ENCODE peak calls at places on chromosomes 12 and 14, in four cellular contexts. One of them, this sample, is unnamed.
A peak's percentile ranks its signal among the peaks of the same experiment; 100 is the strongest.

GRCh38 chr14:105419305-105420091 is at the start of gene MTA1:
- DNase-seq in OCI-LY7: peak; percentile 68
- DNase-seq in GM23248: peak; percentile 74
- DNase-seq in IMR-90: peak; percentile 8
- DNase-seq in this sample: peak; percentile 37

GRCh38 chr14:105838107-105838506 is 311.7 kb downstream of the TMEM121 start:
- DNase-seq in OCI-LY7: no peak
- DNase-seq in IMR-90: no peak
- DNase-seq in GM23248: no peak
- DNase-seq in this sample: no peak

GRCh38 chr12:106581543-106582263 is 1.1 kb upstream of the RFX4 start:
- DNase-seq in OCI-LY7: no peak
- DNase-seq in GM23248: peak; percentile 50
- DNase-seq in IMR-90: no peak
- DNase-seq in this sample: no peak

GRCh38 chr12:49369723-49370145 is 2.5 kb downstream of the SPATS2 start:
- DNase-seq in GM23248: peak; percentile 68
- DNase-seq in OCI-LY7: peak; percentile 59
- DNase-seq in IMR-90: peak; percentile 54
- DNase-seq in this sample: peak; percentile 61

GRCh38 chr12:20212658-20213387 is 155.5 kb upstream of the PDE3A start:
- DNase-seq in GM23248: peak; percentile 100
- DNase-seq in IMR-90: peak; percentile 98
- DNase-seq in OCI-LY7: no peak
- DNase-seq in this sample: peak; percentile 84

GRCh38 chr12:88934163-88934747 is 354.0 kb upstream of the KITLG start:
- DNase-seq in OCI-LY7: no peak
- DNase-seq in GM23248: peak; percentile 78
- DNase-seq in IMR-90: peak; percentile 57
- DNase-seq in this sample: peak; percentile 78

GRCh38 chr12:4589941-4590340 is 27.9 kb downstream of the DYRK4 start:
- DNase-seq in GM23248: peak; percentile 17
- DNase-seq in IMR-90: peak; percentile 3
- DNase-seq in OCI-LY7: no peak
- DNase-seq in this sample: no peak

GRCh38 chr14:92471919-92472318 is 41.7 kb upstream of the RIN3 start:
- DNase-seq in OCI-LY7: no peak
- DNase-seq in IMR-90: peak; percentile 93
- DNase-seq in GM23248: peak; percentile 69
- DNase-seq in this sample: peak; percentile 80

GRCh38 chr12:53097207-53097563 is 282 bp upstream of the IGFBP6 start:
- DNase-seq in OCI-LY7: no peak
- DNase-seq in IMR-90: peak; percentile 35
- DNase-seq in GM23248: peak; percentile 64
- DNase-seq in this sample: no peak

GRCh38 chr14:33127531-33127930 is 188.9 kb downstream of the NPAS3 start:
- DNase-seq in GM23248: peak; percentile 18
- DNase-seq in OCI-LY7: no peak
- DNase-seq in IMR-90: no peak
- DNase-seq in this sample: peak; percentile 56

GRCh38 chr12:122471324-122472226 is 29.2 kb downstream of the ZCCHC8 start:
- DNase-seq in GM23248: peak; percentile 82
- DNase-seq in OCI-LY7: peak; percentile 68
- DNase-seq in IMR-90: peak; percentile 84
- DNase-seq in this sample: peak; percentile 85

GRCh38 chr14:24130717-24131548 is 474 bp downstream of the FITM1 start:
- DNase-seq in OCI-LY7: no peak
- DNase-seq in IMR-90: no peak
- DNase-seq in GM23248: no peak
- DNase-seq in this sample: no peak

GRCh38 chr12:106942775-106943174 is 12.9 kb upstream of the TMEM263 start:
- DNase-seq in GM23248: no peak
- DNase-seq in IMR-90: no peak
- DNase-seq in OCI-LY7: no peak
- DNase-seq in this sample: no peak

GRCh38 chr14:23432946-23433345 is 2.5 kb downstream of the MYH7 start:
- DNase-seq in OCI-LY7: no peak
- DNase-seq in IMR-90: no peak
- DNase-seq in GM23248: no peak
- DNase-seq in this sample: no peak

GRCh38 chr12:108666326-108666995 is 32.8 kb upstream of the SELPLG start:
- DNase-seq in GM23248: peak; percentile 86
- DNase-seq in IMR-90: peak; percentile 51
- DNase-seq in OCI-LY7: no peak
- DNase-seq in this sample: no peak

GRCh38 chr12:50925920-50926319 is 26.4 kb upstream of the HIGD1C start:
- DNase-seq in GM23248: no peak
- DNase-seq in OCI-LY7: no peak
- DNase-seq in IMR-90: no peak
- DNase-seq in this sample: no peak

GRCh38 chr12:50926415-50926814 is 25.9 kb upstream of the HIGD1C start:
- DNase-seq in OCI-LY7: peak; percentile 22
- DNase-seq in IMR-90: no peak
- DNase-seq in GM23248: no peak
- DNase-seq in this sample: no peak

GRCh38 chr12:50924439-50925341 is 27.7 kb upstream of the HIGD1C start:
- DNase-seq in IMR-90: peak; percentile 86
- DNase-seq in GM23248: peak; percentile 81
- DNase-seq in OCI-LY7: peak; percentile 96
- DNase-seq in this sample: peak; percentile 78

GRCh38 chr12:50924131-50924438 is 28.3 kb upstream of the HIGD1C start:
- DNase-seq in OCI-LY7: no peak
- DNase-seq in GM23248: no peak
- DNase-seq in IMR-90: no peak
- DNase-seq in this sample: peak; percentile 6

DNA sequence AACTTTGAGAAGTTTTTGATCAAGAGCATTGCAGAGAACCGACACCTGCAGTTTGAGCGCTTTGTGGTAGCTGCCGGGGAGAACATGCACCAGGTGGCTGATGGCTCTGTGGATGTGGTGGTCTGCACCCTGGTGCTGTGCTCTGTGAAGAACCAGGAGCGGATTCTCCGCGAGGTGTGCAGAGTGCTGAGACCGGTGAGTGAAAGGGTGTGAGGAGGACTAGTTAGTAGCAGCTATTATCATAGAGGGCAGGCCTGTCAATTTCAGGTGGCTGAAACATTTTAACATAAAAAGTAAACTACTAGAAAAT is 27.0 kb upstream of the HIGD1C start:
- DNase-seq in GM23248: no peak
- DNase-seq in IMR-90: no peak
- DNase-seq in OCI-LY7: peak; percentile 86
- DNase-seq in this sample: no peak
- H3K4me2 ChIP-seq in GM23248: peak overlapping the region; percentile 87
- H3K4me2 ChIP-seq in IMR-90: peak overlapping the region; percentile 98
- H3K4me2 ChIP-seq in OCI-LY7: peak overlapping the region; percentile 99
- H3K4me2 ChIP-seq in this sample: peak overlapping the region; percentile 72

GRCh38 chr12:101551362-101552114 is 43.2 kb upstream of the MYBPC1 start:
- DNase-seq in GM23248: no peak
- DNase-seq in OCI-LY7: no peak
- DNase-seq in IMR-90: no peak
- DNase-seq in this sample: no peak
- H3K4me2 ChIP-seq in GM23248: no peak overlapping the region
- H3K4me2 ChIP-seq in OCI-LY7: no peak overlapping the region
- H3K4me2 ChIP-seq in IMR-90: no peak overlapping the region
- H3K4me2 ChIP-seq in this sample: no peak overlapping the region

GRCh38 chr12:92440072-92440471 is 262.7 kb upstream of the PLEKHG7 start:
- DNase-seq in IMR-90: no peak
- DNase-seq in OCI-LY7: no peak
- DNase-seq in GM23248: no peak
- DNase-seq in this sample: no peak

GRCh38 chr12:92442782-92443181 is 260.0 kb upstream of the PLEKHG7 start:
- DNase-seq in IMR-90: no peak
- DNase-seq in OCI-LY7: no peak
- DNase-seq in GM23248: no peak
- DNase-seq in this sample: no peak

GRCh38 chr12:92446082-92446460 is 256.7 kb upstream of the PLEKHG7 start:
- DNase-seq in OCI-LY7: no peak
- DNase-seq in GM23248: no peak
- DNase-seq in IMR-90: no peak
- DNase-seq in this sample: peak; percentile 22

GRCh38 chr12:92444763-92445162 is 258.0 kb upstream of the PLEKHG7 start:
- DNase-seq in IMR-90: no peak
- DNase-seq in GM23248: no peak
- DNase-seq in OCI-LY7: peak; percentile 82
- DNase-seq in this sample: no peak

GRCh38 chr12:92445253-92446081 is 257.3 kb upstream of the PLEKHG7 start:
- DNase-seq in OCI-LY7: peak; percentile 98
- DNase-seq in IMR-90: no peak
- DNase-seq in GM23248: no peak
- DNase-seq in this sample: no peak
- H3K4me2 ChIP-seq in OCI-LY7: peak overlapping the region; percentile 91
- H3K4me2 ChIP-seq in IMR-90: no peak overlapping the region
- H3K4me2 ChIP-seq in GM23248: no peak overlapping the region
- H3K4me2 ChIP-seq in this sample: no peak overlapping the region

GRCh38 chr12:30913323-30913722 is 13.2 kb upstream of the TSPAN11 start:
- DNase-seq in IMR-90: no peak
- DNase-seq in GM23248: no peak
- DNase-seq in OCI-LY7: no peak
- DNase-seq in this sample: no peak
- H3K4me2 ChIP-seq in IMR-90: no peak overlapping the region
- H3K4me2 ChIP-seq in GM23248: no peak overlapping the region
- H3K4me2 ChIP-seq in OCI-LY7: no peak overlapping the region
- H3K4me2 ChIP-seq in this sample: no peak overlapping the region

DNA sequence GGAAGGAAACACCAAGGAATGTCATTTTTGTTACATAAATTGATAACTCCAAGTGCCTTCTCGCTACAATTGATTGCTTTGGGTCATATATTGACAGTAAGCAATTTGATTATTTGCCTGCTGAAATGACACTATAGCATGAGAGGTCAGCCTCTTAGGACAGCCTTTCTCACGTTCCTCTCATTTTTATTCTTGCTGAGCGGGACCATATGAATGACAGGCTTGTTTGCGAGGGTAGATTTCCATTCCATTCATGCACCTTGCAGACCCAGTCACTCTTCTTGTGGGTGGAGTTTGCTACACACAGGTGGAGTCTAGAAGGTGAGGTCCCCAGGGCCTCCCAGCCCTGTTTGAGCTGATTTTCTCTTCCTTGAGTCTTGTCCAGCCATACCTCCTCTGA is 27.3 kb downstream of the DAAM1 start:
- DNase-seq in GM23248: no peak
- DNase-seq in IMR-90: no peak
- DNase-seq in OCI-LY7: no peak
- DNase-seq in this sample: no peak
- H3K4me2 ChIP-seq in GM23248: no peak overlapping the region
- H3K4me2 ChIP-seq in IMR-90: no peak overlapping the region
- H3K4me2 ChIP-seq in OCI-LY7: no peak overlapping the region
- H3K4me2 ChIP-seq in this sample: no peak overlapping the region

DNA sequence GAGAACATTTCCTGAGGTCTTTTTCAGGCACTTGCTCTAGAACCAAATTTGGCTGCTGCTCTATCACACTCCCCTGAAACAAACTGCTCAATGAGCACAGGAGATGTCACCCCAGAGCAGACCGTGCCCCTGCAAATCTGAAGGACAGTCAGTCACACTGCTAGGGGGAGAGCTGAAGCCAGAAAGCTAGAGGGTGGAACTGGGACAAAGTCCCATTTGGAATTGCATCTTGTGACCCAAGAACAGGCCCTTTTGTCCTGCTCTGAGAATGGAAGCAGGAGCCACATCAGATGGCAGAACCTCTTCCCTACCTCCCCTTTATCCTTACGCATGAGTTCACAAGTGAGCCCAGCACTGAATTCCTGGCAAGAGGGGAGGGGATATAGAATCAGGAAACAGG is 64.7 kb downstream of the MAP3K9 start:
- DNase-seq in IMR-90: no peak
- DNase-seq in OCI-LY7: no peak
- DNase-seq in GM23248: no peak
- DNase-seq in this sample: no peak
- H3K4me2 ChIP-seq in IMR-90: no peak overlapping the region
- H3K4me2 ChIP-seq in OCI-LY7: no peak overlapping the region
- H3K4me2 ChIP-seq in GM23248: no peak overlapping the region
- H3K4me2 ChIP-seq in this sample: no peak overlapping the region

GRCh38 chr12:68113644-68114043 is 45.9 kb downstream of the IFNG start:
- DNase-seq in OCI-LY7: peak; percentile 22
- DNase-seq in GM23248: no peak
- DNase-seq in IMR-90: no peak
- DNase-seq in this sample: peak; percentile 14
- H3K4me2 ChIP-seq in OCI-LY7: no peak overlapping the region
- H3K4me2 ChIP-seq in GM23248: no peak overlapping the region
- H3K4me2 ChIP-seq in IMR-90: no peak overlapping the region
- H3K4me2 ChIP-seq in this sample: no peak overlapping the region

This sample was measured in PC-3.